ENCODE peak calls at places on chromosome 19, in ten cellular contexts. One of them, this sample, is unnamed.

GRCh38 chr19:19459707-19460251 is 54.3 kb downstream of the GATAD2A start:
- DNase-seq in glutamatergic neuron: no peak
- DNase-seq in Right ventricle myocardium inferior: peak; percentile 83
- DNase-seq in AG04450: no peak
- DNase-seq in T-cell: peak; percentile 66
- DNase-seq in stimulated activated CD4-positive, alpha-beta T cell treated with anti-CD3 and anti-CD28 coated beads, Interleukin-15, amount 100 ng/mL, for 48 hours: peak; percentile 62
- DNase-seq in activated CD4-positive, alpha-beta T cell treated with anti-CD3 and anti-CD28 coated beads for 48 hours: peak; percentile 82
- DNase-seq in NCI-H2081: no peak
- DNase-seq in progenitor cell of endocrine pancreas: no peak
- DNase-seq in heart right ventricle: no peak
- DNase-seq in this sample: peak; percentile 77

GRCh38 chr19:41367848-41368301 is 3.9 kb upstream of the B9D2 start:
- DNase-seq in glutamatergic neuron: no peak
- DNase-seq in Right ventricle myocardium inferior: no peak
- DNase-seq in AG04450: peak; percentile 81
- DNase-seq in T-cell: no peak
- DNase-seq in stimulated activated CD4-positive, alpha-beta T cell treated with anti-CD3 and anti-CD28 coated beads, Interleukin-15, amount 100 ng/mL, for 48 hours: no peak
- DNase-seq in activated CD4-positive, alpha-beta T cell treated with anti-CD3 and anti-CD28 coated beads for 48 hours: no peak
- DNase-seq in NCI-H2081: no peak
- DNase-seq in progenitor cell of endocrine pancreas: no peak
- DNase-seq in heart right ventricle: no peak
- DNase-seq in this sample: peak; percentile 90

GRCh38 chr19:32810452-32810851 is 59.1 kb downstream of the SLC7A9 start:
- DNase-seq in glutamatergic neuron: no peak
- DNase-seq in Right ventricle myocardium inferior: no peak
- DNase-seq in AG04450: no peak
- DNase-seq in T-cell: no peak
- DNase-seq in stimulated activated CD4-positive, alpha-beta T cell treated with anti-CD3 and anti-CD28 coated beads, Interleukin-15, amount 100 ng/mL, for 48 hours: no peak
- DNase-seq in activated CD4-positive, alpha-beta T cell treated with anti-CD3 and anti-CD28 coated beads for 48 hours: no peak
- DNase-seq in NCI-H2081: no peak
- DNase-seq in progenitor cell of endocrine pancreas: no peak
- DNase-seq in heart right ventricle: no peak
- DNase-seq in this sample: no peak

GRCh38 chr19:592101-592500 is 2.4 kb downstream of the HCN2 start:
- DNase-seq in glutamatergic neuron: no peak
- DNase-seq in Right ventricle myocardium inferior: no peak
- DNase-seq in AG04450: no peak
- DNase-seq in T-cell: no peak
- DNase-seq in stimulated activated CD4-positive, alpha-beta T cell treated with anti-CD3 and anti-CD28 coated beads, Interleukin-15, amount 100 ng/mL, for 48 hours: no peak
- DNase-seq in activated CD4-positive, alpha-beta T cell treated with anti-CD3 and anti-CD28 coated beads for 48 hours: no peak
- DNase-seq in NCI-H2081: no peak
- DNase-seq in progenitor cell of endocrine pancreas: no peak
- DNase-seq in heart right ventricle: no peak
- DNase-seq in this sample: no peak

GRCh38 chr19:2627855-2628254 is 74.6 kb downstream of the GNG7 start:
- DNase-seq in glutamatergic neuron: no peak
- DNase-seq in Right ventricle myocardium inferior: no peak
- DNase-seq in AG04450: no peak
- DNase-seq in T-cell: no peak
- DNase-seq in stimulated activated CD4-positive, alpha-beta T cell treated with anti-CD3 and anti-CD28 coated beads, Interleukin-15, amount 100 ng/mL, for 48 hours: no peak
- DNase-seq in activated CD4-positive, alpha-beta T cell treated with anti-CD3 and anti-CD28 coated beads for 48 hours: peak; percentile 28
- DNase-seq in NCI-H2081: no peak
- DNase-seq in progenitor cell of endocrine pancreas: no peak
- DNase-seq in heart right ventricle: no peak
- DNase-seq in this sample: peak; percentile 52

GRCh38 chr19:29806098-29806866 is 5.5 kb upstream of the CCNE1 start:
- DNase-seq in glutamatergic neuron: peak; percentile 41
- DNase-seq in Right ventricle myocardium inferior: peak; percentile 81
- DNase-seq in AG04450: no peak
- DNase-seq in T-cell: no peak
- DNase-seq in stimulated activated CD4-positive, alpha-beta T cell treated with anti-CD3 and anti-CD28 coated beads, Interleukin-15, amount 100 ng/mL, for 48 hours: no peak
- DNase-seq in activated CD4-positive, alpha-beta T cell treated with anti-CD3 and anti-CD28 coated beads for 48 hours: no peak
- DNase-seq in NCI-H2081: peak; percentile 9
- DNase-seq in progenitor cell of endocrine pancreas: no peak
- DNase-seq in heart right ventricle: peak; percentile 57
- DNase-seq in this sample: no peak

GRCh38 chr19:955803-956746 is 28.1 kb upstream of the WDR18 start:
- DNase-seq in glutamatergic neuron: peak; percentile 56
- DNase-seq in Right ventricle myocardium inferior: no peak
- DNase-seq in AG04450: no peak
- DNase-seq in T-cell: no peak
- DNase-seq in stimulated activated CD4-positive, alpha-beta T cell treated with anti-CD3 and anti-CD28 coated beads, Interleukin-15, amount 100 ng/mL, for 48 hours: no peak
- DNase-seq in activated CD4-positive, alpha-beta T cell treated with anti-CD3 and anti-CD28 coated beads for 48 hours: no peak
- DNase-seq in NCI-H2081: no peak
- DNase-seq in progenitor cell of endocrine pancreas: peak; percentile 86
- DNase-seq in heart right ventricle: no peak
- DNase-seq in this sample: no peak

GRCh38 chr19:15393963-15394362 is 14.4 kb upstream of the AKAP8 start:
- DNase-seq in glutamatergic neuron: no peak
- DNase-seq in Right ventricle myocardium inferior: no peak
- DNase-seq in AG04450: no peak
- DNase-seq in T-cell: no peak
- DNase-seq in stimulated activated CD4-positive, alpha-beta T cell treated with anti-CD3 and anti-CD28 coated beads, Interleukin-15, amount 100 ng/mL, for 48 hours: no peak
- DNase-seq in activated CD4-positive, alpha-beta T cell treated with anti-CD3 and anti-CD28 coated beads for 48 hours: no peak
- DNase-seq in NCI-H2081: no peak
- DNase-seq in progenitor cell of endocrine pancreas: no peak
- DNase-seq in heart right ventricle: no peak
- DNase-seq in this sample: no peak

GRCh38 chr19:2624537-2625091 is 77.9 kb downstream of the GNG7 start:
- DNase-seq in glutamatergic neuron: no peak
- DNase-seq in Right ventricle myocardium inferior: peak; percentile 79
- DNase-seq in AG04450: no peak
- DNase-seq in T-cell: no peak
- DNase-seq in stimulated activated CD4-positive, alpha-beta T cell treated with anti-CD3 and anti-CD28 coated beads, Interleukin-15, amount 100 ng/mL, for 48 hours: no peak
- DNase-seq in activated CD4-positive, alpha-beta T cell treated with anti-CD3 and anti-CD28 coated beads for 48 hours: no peak
- DNase-seq in NCI-H2081: no peak
- DNase-seq in progenitor cell of endocrine pancreas: no peak
- DNase-seq in heart right ventricle: peak; percentile 71
- DNase-seq in this sample: no peak

GRCh38 chr19:44718441-44719261 is 19.7 kb downstream of the CEACAM16 start:
- DNase-seq in glutamatergic neuron: no peak
- DNase-seq in Right ventricle myocardium inferior: peak; percentile 85
- DNase-seq in AG04450: peak; percentile 7
- DNase-seq in T-cell: no peak
- DNase-seq in stimulated activated CD4-positive, alpha-beta T cell treated with anti-CD3 and anti-CD28 coated beads, Interleukin-15, amount 100 ng/mL, for 48 hours: no peak
- DNase-seq in activated CD4-positive, alpha-beta T cell treated with anti-CD3 and anti-CD28 coated beads for 48 hours: no peak
- DNase-seq in NCI-H2081: no peak
- DNase-seq in progenitor cell of endocrine pancreas: no peak
- DNase-seq in heart right ventricle: peak; percentile 75
- DNase-seq in this sample: no peak

GRCh38 chr19:3683405-3683865 is 16.8 kb downstream of the PIP5K1C start:
- DNase-seq in glutamatergic neuron: peak; percentile 83
- DNase-seq in Right ventricle myocardium inferior: no peak
- DNase-seq in AG04450: no peak
- DNase-seq in T-cell: no peak
- DNase-seq in stimulated activated CD4-positive, alpha-beta T cell treated with anti-CD3 and anti-CD28 coated beads, Interleukin-15, amount 100 ng/mL, for 48 hours: no peak
- DNase-seq in activated CD4-positive, alpha-beta T cell treated with anti-CD3 and anti-CD28 coated beads for 48 hours: no peak
- DNase-seq in NCI-H2081: peak; percentile 44
- DNase-seq in progenitor cell of endocrine pancreas: no peak
- DNase-seq in heart right ventricle: peak; percentile 56
- DNase-seq in this sample: no peak

GRCh38 chr19:2476451-2477140 is 669 bp downstream of the GADD45B start:
- DNase-seq in glutamatergic neuron: no peak
- DNase-seq in Right ventricle myocardium inferior: peak; percentile 77
- DNase-seq in AG04450: no peak
- DNase-seq in T-cell: peak; percentile 36
- DNase-seq in stimulated activated CD4-positive, alpha-beta T cell treated with anti-CD3 and anti-CD28 coated beads, Interleukin-15, amount 100 ng/mL, for 48 hours: peak; percentile 60
- DNase-seq in activated CD4-positive, alpha-beta T cell treated with anti-CD3 and anti-CD28 coated beads for 48 hours: peak; percentile 80
- DNase-seq in NCI-H2081: no peak
- DNase-seq in progenitor cell of endocrine pancreas: no peak
- DNase-seq in heart right ventricle: peak; percentile 50
- DNase-seq in this sample: peak; percentile 44

GRCh38 chr19:13633109-13633508 is 126.8 kb upstream of the CACNA1A start:
- DNase-seq in glutamatergic neuron: peak; percentile 75
- DNase-seq in Right ventricle myocardium inferior: no peak
- DNase-seq in AG04450: peak; percentile 57
- DNase-seq in T-cell: no peak
- DNase-seq in stimulated activated CD4-positive, alpha-beta T cell treated with anti-CD3 and anti-CD28 coated beads, Interleukin-15, amount 100 ng/mL, for 48 hours: no peak
- DNase-seq in activated CD4-positive, alpha-beta T cell treated with anti-CD3 and anti-CD28 coated beads for 48 hours: no peak
- DNase-seq in NCI-H2081: peak; percentile 98
- DNase-seq in progenitor cell of endocrine pancreas: peak; percentile 25
- DNase-seq in heart right ventricle: no peak
- DNase-seq in this sample: no peak

GRCh38 chr19:14475251-14476073 is at the start of gene PTGER1:
- DNase-seq in glutamatergic neuron: peak; percentile 54
- DNase-seq in Right ventricle myocardium inferior: no peak
- DNase-seq in AG04450: no peak
- DNase-seq in T-cell: no peak
- DNase-seq in stimulated activated CD4-positive, alpha-beta T cell treated with anti-CD3 and anti-CD28 coated beads, Interleukin-15, amount 100 ng/mL, for 48 hours: no peak
- DNase-seq in activated CD4-positive, alpha-beta T cell treated with anti-CD3 and anti-CD28 coated beads for 48 hours: peak; percentile 68
- DNase-seq in NCI-H2081: no peak
- DNase-seq in progenitor cell of endocrine pancreas: no peak
- DNase-seq in heart right ventricle: no peak
- DNase-seq in this sample: peak; percentile 37

GRCh38 chr19:38421856-38422255 is 4.2 kb downstream of the RASGRP4 start:
- DNase-seq in glutamatergic neuron: no peak
- DNase-seq in Right ventricle myocardium inferior: no peak
- DNase-seq in AG04450: no peak
- DNase-seq in T-cell: no peak
- DNase-seq in stimulated activated CD4-positive, alpha-beta T cell treated with anti-CD3 and anti-CD28 coated beads, Interleukin-15, amount 100 ng/mL, for 48 hours: no peak
- DNase-seq in activated CD4-positive, alpha-beta T cell treated with anti-CD3 and anti-CD28 coated beads for 48 hours: no peak
- DNase-seq in NCI-H2081: no peak
- DNase-seq in progenitor cell of endocrine pancreas: no peak
- DNase-seq in heart right ventricle: no peak
- DNase-seq in this sample: no peak

GRCh38 chr19:42552086-42553065 is 24.1 kb upstream of the CEACAM1 start:
- DNase-seq in glutamatergic neuron: no peak
- DNase-seq in Right ventricle myocardium inferior: no peak
- DNase-seq in AG04450: no peak
- DNase-seq in T-cell: no peak
- DNase-seq in stimulated activated CD4-positive, alpha-beta T cell treated with anti-CD3 and anti-CD28 coated beads, Interleukin-15, amount 100 ng/mL, for 48 hours: no peak
- DNase-seq in activated CD4-positive, alpha-beta T cell treated with anti-CD3 and anti-CD28 coated beads for 48 hours: no peak
- DNase-seq in NCI-H2081: no peak
- DNase-seq in progenitor cell of endocrine pancreas: no peak
- DNase-seq in heart right ventricle: no peak
- DNase-seq in this sample: no peak

GRCh38 chr19:29509456-29509855 is 16.3 kb upstream of the VSTM2B start:
- DNase-seq in glutamatergic neuron: peak; percentile 2
- DNase-seq in Right ventricle myocardium inferior: no peak
- DNase-seq in AG04450: no peak
- DNase-seq in T-cell: no peak
- DNase-seq in stimulated activated CD4-positive, alpha-beta T cell treated with anti-CD3 and anti-CD28 coated beads, Interleukin-15, amount 100 ng/mL, for 48 hours: no peak
- DNase-seq in activated CD4-positive, alpha-beta T cell treated with anti-CD3 and anti-CD28 coated beads for 48 hours: no peak
- DNase-seq in NCI-H2081: no peak
- DNase-seq in progenitor cell of endocrine pancreas: no peak
- DNase-seq in heart right ventricle: no peak
- DNase-seq in this sample: no peak

This sample was measured in epithelial cell of esophagus.